ENCODE peak calls at places on chromosomes 4 and X, in ten cellular contexts. One of them, this sample, is unnamed.

GRCh38 chr4:119656986-119657635 is 28.5 kb upstream of the PDE5A start:
- DNase-seq in transverse colon: no peak
- DNase-seq in fibroblast of pulmonary artery: peak
- DNase-seq in dorsolateral prefrontal cortex: no peak
- DNase-seq in adrenal gland: no peak
- DNase-seq in MM.1S: no peak
- DNase-seq in ovary: no peak
- DNase-seq in foreskin fibroblast: peak
- DNase-seq in body of pancreas: no peak
- DNase-seq in GM12865: no peak
- DNase-seq in this sample: no peak

GRCh38 chr4:36043901-36044300 is 200.4 kb downstream of the ARAP2 start:
- DNase-seq in ovary: no peak
- DNase-seq in foreskin fibroblast: no peak
- DNase-seq in transverse colon: no peak
- DNase-seq in GM12865: no peak
- DNase-seq in MM.1S: no peak
- DNase-seq in dorsolateral prefrontal cortex: no peak
- DNase-seq in adrenal gland: no peak
- DNase-seq in fibroblast of pulmonary artery: no peak
- DNase-seq in body of pancreas: no peak
- DNase-seq in this sample: no peak

GRCh38 chrX:66019974-66020373 is 19.9 kb downstream of the VSIG4 start:
- DNase-seq in dorsolateral prefrontal cortex: no peak
- DNase-seq in body of pancreas: no peak
- DNase-seq in foreskin fibroblast: no peak
- DNase-seq in adrenal gland: no peak
- DNase-seq in GM12865: no peak
- DNase-seq in MM.1S: no peak
- DNase-seq in fibroblast of pulmonary artery: no peak
- DNase-seq in ovary: no peak
- DNase-seq in transverse colon: no peak
- DNase-seq in this sample: no peak

GRCh38 chrX:105758784-105759183 is 63.6 kb upstream of the NRK start:
- DNase-seq in adrenal gland: no peak
- DNase-seq in GM12865: no peak
- DNase-seq in fibroblast of pulmonary artery: peak
- DNase-seq in transverse colon: no peak
- DNase-seq in ovary: no peak
- DNase-seq in body of pancreas: no peak
- DNase-seq in dorsolateral prefrontal cortex: no peak
- DNase-seq in MM.1S: no peak
- DNase-seq in foreskin fibroblast: no peak
- DNase-seq in this sample: no peak

GRCh38 chr4:65791807-65792308 is 121.6 kb upstream of the EPHA5 start:
- DNase-seq in transverse colon: no peak
- DNase-seq in adrenal gland: no peak
- DNase-seq in dorsolateral prefrontal cortex: no peak
- DNase-seq in ovary: no peak
- DNase-seq in fibroblast of pulmonary artery: peak
- DNase-seq in foreskin fibroblast: no peak
- DNase-seq in GM12865: no peak
- DNase-seq in MM.1S: peak
- DNase-seq in body of pancreas: no peak
- DNase-seq in this sample: no peak

GRCh38 chr4:6324999-6325790 is 55.5 kb downstream of the WFS1 start:
- DNase-seq in dorsolateral prefrontal cortex: no peak
- DNase-seq in adrenal gland: no peak
- DNase-seq in fibroblast of pulmonary artery: no peak
- DNase-seq in transverse colon: peak
- DNase-seq in GM12865: no peak
- DNase-seq in MM.1S: no peak
- DNase-seq in foreskin fibroblast: peak
- DNase-seq in body of pancreas: no peak
- DNase-seq in ovary: no peak
- DNase-seq in this sample: no peak

GRCh38 chr4:107999932-108000539 is 10.3 kb downstream of the HADH start:
- DNase-seq in transverse colon: no peak
- DNase-seq in ovary: no peak
- DNase-seq in adrenal gland: no peak
- DNase-seq in foreskin fibroblast: no peak
- DNase-seq in body of pancreas: no peak
- DNase-seq in GM12865: no peak
- DNase-seq in fibroblast of pulmonary artery: no peak
- DNase-seq in dorsolateral prefrontal cortex: no peak
- DNase-seq in MM.1S: no peak
- DNase-seq in this sample: no peak

GRCh38 chr4:140851032-140851636 is 94.9 kb upstream of the TBC1D9 start:
- DNase-seq in ovary: peak
- DNase-seq in transverse colon: peak
- DNase-seq in GM12865: peak
- DNase-seq in foreskin fibroblast: peak
- DNase-seq in MM.1S: peak
- DNase-seq in body of pancreas: peak
- DNase-seq in adrenal gland: peak
- DNase-seq in fibroblast of pulmonary artery: peak
- DNase-seq in dorsolateral prefrontal cortex: no peak
- DNase-seq in this sample: no peak

GRCh38 chr4:23818097-23818648 is 71.7 kb downstream of the PPARGC1A start:
- DNase-seq in MM.1S: no peak
- DNase-seq in foreskin fibroblast: peak
- DNase-seq in GM12865: no peak
- DNase-seq in transverse colon: peak
- DNase-seq in fibroblast of pulmonary artery: no peak
- DNase-seq in ovary: no peak
- DNase-seq in dorsolateral prefrontal cortex: no peak
- DNase-seq in adrenal gland: no peak
- DNase-seq in body of pancreas: no peak
- DNase-seq in this sample: no peak

GRCh38 chrX:153825042-153825441 is 5.3 kb downstream of the PDZD4 start:
- DNase-seq in dorsolateral prefrontal cortex: no peak
- DNase-seq in transverse colon: no peak
- DNase-seq in adrenal gland: no peak
- DNase-seq in fibroblast of pulmonary artery: no peak
- DNase-seq in ovary: no peak
- DNase-seq in foreskin fibroblast: no peak
- DNase-seq in MM.1S: no peak
- DNase-seq in GM12865: no peak
- DNase-seq in body of pancreas: no peak
- DNase-seq in this sample: no peak

GRCh38 chr4:157128395-157128794 is 52.4 kb downstream of the GLRB start:
- DNase-seq in body of pancreas: peak
- DNase-seq in GM12865: no peak
- DNase-seq in dorsolateral prefrontal cortex: peak
- DNase-seq in transverse colon: no peak
- DNase-seq in foreskin fibroblast: peak
- DNase-seq in fibroblast of pulmonary artery: peak
- DNase-seq in MM.1S: peak
- DNase-seq in ovary: no peak
- DNase-seq in adrenal gland: peak
- DNase-seq in this sample: no peak

GRCh38 chrX:121356139-121356849 is 308.9 kb downstream of the GLUD2 start:
- DNase-seq in GM12865: no peak
- DNase-seq in body of pancreas: no peak
- DNase-seq in adrenal gland: no peak
- DNase-seq in foreskin fibroblast: no peak
- DNase-seq in MM.1S: no peak
- DNase-seq in fibroblast of pulmonary artery: no peak
- DNase-seq in ovary: no peak
- DNase-seq in transverse colon: no peak
- DNase-seq in dorsolateral prefrontal cortex: no peak
- DNase-seq in this sample: no peak

GRCh38 chrX:9668537-9668936 is 97.1 kb downstream of the GPR143 start:
- DNase-seq in foreskin fibroblast: no peak
- DNase-seq in fibroblast of pulmonary artery: peak
- DNase-seq in dorsolateral prefrontal cortex: no peak
- DNase-seq in ovary: no peak
- DNase-seq in transverse colon: no peak
- DNase-seq in MM.1S: no peak
- DNase-seq in body of pancreas: no peak
- DNase-seq in GM12865: no peak
- DNase-seq in adrenal gland: no peak
- DNase-seq in this sample: peak

GRCh38 chr4:73730292-73730691 is 10.1 kb upstream of the CXCL8 start:
- DNase-seq in ovary: no peak
- DNase-seq in GM12865: no peak
- DNase-seq in foreskin fibroblast: peak
- DNase-seq in dorsolateral prefrontal cortex: no peak
- DNase-seq in MM.1S: no peak
- DNase-seq in transverse colon: no peak
- DNase-seq in adrenal gland: no peak
- DNase-seq in body of pancreas: no peak
- DNase-seq in fibroblast of pulmonary artery: no peak
- DNase-seq in this sample: no peak

GRCh38 chrX:111164728-111165127 is 68.7 kb downstream of the PAK3 start:
- DNase-seq in dorsolateral prefrontal cortex: no peak
- DNase-seq in GM12865: no peak
- DNase-seq in fibroblast of pulmonary artery: peak
- DNase-seq in foreskin fibroblast: peak
- DNase-seq in transverse colon: no peak
- DNase-seq in ovary: no peak
- DNase-seq in body of pancreas: no peak
- DNase-seq in adrenal gland: no peak
- DNase-seq in MM.1S: peak
- DNase-seq in this sample: no peak
- TF ChIP-seq CTCF in dorsolateral prefrontal cortex: peak
- TF ChIP-seq CTCF in GM12865: no peak
- TF ChIP-seq CTCF in fibroblast of pulmonary artery: peak
- TF ChIP-seq CTCF in foreskin fibroblast: no peak
- TF ChIP-seq CTCF in transverse colon: no peak
- TF ChIP-seq CTCF in ovary: no peak
- TF ChIP-seq CTCF in body of pancreas: peak
- TF ChIP-seq CTCF in adrenal gland: no peak
- TF ChIP-seq CTCF in MM.1S: peak
- TF ChIP-seq CTCF in this sample: no peak

GRCh38 chrX:49271341-49271740 is 1.7 kb downstream of the PPP1R3F start:
- DNase-seq in ovary: peak
- DNase-seq in adrenal gland: no peak
- DNase-seq in body of pancreas: peak
- DNase-seq in transverse colon: no peak
- DNase-seq in GM12865: no peak
- DNase-seq in foreskin fibroblast: no peak
- DNase-seq in fibroblast of pulmonary artery: no peak
- DNase-seq in dorsolateral prefrontal cortex: no peak
- DNase-seq in MM.1S: no peak
- DNase-seq in this sample: no peak
- H3K4me3 ChIP-seq in ovary: no peak
- H3K4me3 ChIP-seq in adrenal gland: peak
- H3K4me3 ChIP-seq in body of pancreas: no peak
- H3K4me3 ChIP-seq in transverse colon: no peak
- H3K4me3 ChIP-seq in GM12865: peak
- H3K4me3 ChIP-seq in foreskin fibroblast: peak
- H3K4me3 ChIP-seq in fibroblast of pulmonary artery: no peak
- H3K4me3 ChIP-seq in dorsolateral prefrontal cortex: no peak
- H3K4me3 ChIP-seq in MM.1S: no peak
- H3K4me3 ChIP-seq in this sample: no peak

GRCh38 chrX:10851809-10852208 is 231.4 kb upstream of the MID1 start:
- DNase-seq in transverse colon: no peak
- DNase-seq in MM.1S: no peak
- DNase-seq in ovary: no peak
- DNase-seq in foreskin fibroblast: no peak
- DNase-seq in fibroblast of pulmonary artery: no peak
- DNase-seq in dorsolateral prefrontal cortex: no peak
- DNase-seq in adrenal gland: no peak
- DNase-seq in GM12865: no peak
- DNase-seq in body of pancreas: no peak
- DNase-seq in this sample: no peak

GRCh38 chrX:10859353-10859752 is 239.0 kb upstream of the MID1 start:
- DNase-seq in body of pancreas: no peak
- DNase-seq in fibroblast of pulmonary artery: no peak
- DNase-seq in foreskin fibroblast: peak
- DNase-seq in adrenal gland: no peak
- DNase-seq in ovary: no peak
- DNase-seq in transverse colon: no peak
- DNase-seq in dorsolateral prefrontal cortex: no peak
- DNase-seq in GM12865: peak
- DNase-seq in MM.1S: no peak
- DNase-seq in this sample: no peak

GRCh38 chrX:10856797-10857196 is 236.4 kb upstream of the MID1 start:
- DNase-seq in ovary: no peak
- DNase-seq in foreskin fibroblast: no peak
- DNase-seq in adrenal gland: no peak
- DNase-seq in GM12865: no peak
- DNase-seq in MM.1S: no peak
- DNase-seq in fibroblast of pulmonary artery: no peak
- DNase-seq in body of pancreas: no peak
- DNase-seq in transverse colon: no peak
- DNase-seq in dorsolateral prefrontal cortex: no peak
- DNase-seq in this sample: no peak

GRCh38 chrX:10855845-10856244 is 235.5 kb upstream of the MID1 start:
- DNase-seq in body of pancreas: no peak
- DNase-seq in fibroblast of pulmonary artery: no peak
- DNase-seq in adrenal gland: no peak
- DNase-seq in ovary: no peak
- DNase-seq in GM12865: no peak
- DNase-seq in MM.1S: no peak
- DNase-seq in dorsolateral prefrontal cortex: no peak
- DNase-seq in foreskin fibroblast: no peak
- DNase-seq in transverse colon: no peak
- DNase-seq in this sample: no peak

DNA sequence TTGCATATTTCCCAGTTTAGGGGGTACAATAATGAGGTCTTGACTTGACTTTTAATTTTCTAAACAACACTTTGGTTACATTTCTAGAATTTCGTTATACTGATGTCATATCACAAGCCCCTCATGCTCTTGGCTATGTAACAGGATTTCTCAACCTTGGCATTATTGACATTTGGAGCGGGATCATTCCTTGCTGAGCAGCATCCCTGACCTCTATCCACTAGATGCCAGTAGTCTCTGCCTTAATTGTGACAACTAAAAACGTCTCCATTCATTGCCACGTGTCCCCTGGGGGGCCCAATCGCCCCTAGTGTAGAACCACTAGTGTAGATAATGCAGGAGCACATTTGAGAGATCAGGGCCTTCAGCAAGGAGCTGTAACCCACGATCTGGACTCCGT is 234.2 kb upstream of the MID1 start:
- DNase-seq in dorsolateral prefrontal cortex: no peak
- DNase-seq in transverse colon: no peak
- DNase-seq in fibroblast of pulmonary artery: no peak
- DNase-seq in foreskin fibroblast: no peak
- DNase-seq in body of pancreas: no peak
- DNase-seq in GM12865: no peak
- DNase-seq in adrenal gland: no peak
- DNase-seq in MM.1S: no peak
- DNase-seq in ovary: no peak
- DNase-seq in this sample: no peak
- TF ChIP-seq CTCF in dorsolateral prefrontal cortex: no peak
- TF ChIP-seq CTCF in transverse colon: no peak
- TF ChIP-seq CTCF in fibroblast of pulmonary artery: no peak
- TF ChIP-seq CTCF in foreskin fibroblast: no peak
- TF ChIP-seq CTCF in body of pancreas: no peak
- TF ChIP-seq CTCF in GM12865: no peak
- TF ChIP-seq CTCF in adrenal gland: no peak
- TF ChIP-seq CTCF in MM.1S: no peak
- TF ChIP-seq CTCF in ovary: no peak
- TF ChIP-seq CTCF in this sample: no peak

DNA sequence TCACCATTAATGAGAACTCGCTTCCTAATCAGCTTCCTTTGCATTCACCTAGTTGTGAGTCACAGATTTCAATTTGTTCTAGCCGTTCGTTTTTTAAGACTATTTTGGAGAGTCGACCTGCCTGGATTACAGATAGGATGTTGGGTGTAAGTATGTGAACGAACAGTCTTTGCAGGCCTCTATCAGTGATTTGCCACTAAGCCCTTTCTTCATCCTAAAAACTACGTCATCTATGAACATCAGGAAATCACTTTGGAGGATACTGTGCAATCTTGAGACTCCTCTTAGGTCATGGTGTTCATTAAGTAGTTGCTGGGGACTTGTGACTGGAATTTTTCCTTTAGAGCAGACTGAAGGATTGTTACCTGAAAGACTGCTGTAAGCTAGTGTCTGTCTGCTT is 1.1 kb downstream of the POLA1 start:
- DNase-seq in dorsolateral prefrontal cortex: no peak
- DNase-seq in body of pancreas: no peak
- DNase-seq in adrenal gland: no peak
- DNase-seq in foreskin fibroblast: no peak
- DNase-seq in ovary: no peak
- DNase-seq in GM12865: no peak
- DNase-seq in fibroblast of pulmonary artery: peak
- DNase-seq in MM.1S: no peak
- DNase-seq in transverse colon: no peak
- DNase-seq in this sample: no peak
- H3K4me3 ChIP-seq in dorsolateral prefrontal cortex: peak
- H3K4me3 ChIP-seq in body of pancreas: no peak
- H3K4me3 ChIP-seq in adrenal gland: no peak
- H3K4me3 ChIP-seq in foreskin fibroblast: peak
- H3K4me3 ChIP-seq in ovary: no peak
- H3K4me3 ChIP-seq in GM12865: peak
- H3K4me3 ChIP-seq in fibroblast of pulmonary artery: peak
- H3K4me3 ChIP-seq in MM.1S: peak
- H3K4me3 ChIP-seq in transverse colon: no peak
- H3K4me3 ChIP-seq in this sample: peak